ENCODE peak calls at places on chromosomes 11 and 22, in nine cellular contexts. V, W, F, M, K, I, Y, C and H are unnamed samples.

GRCh38 chr11:115463606-115464005 is 40.6 kb downstream of the CADM1 start:
- DNase-seq in V (no peak), I (no peak), W (no peak), C (no peak), K (no peak), M (no peak), F (no peak), Y (no peak), H (no peak)

GRCh38 chr11:23730307-23730998 is 766.4 kb upstream of the LUZP2 start:
- DNase-seq in C (no peak), Y (no peak), W (no peak), F (no peak), K (no peak), I (no peak), V (no peak), M (peak), H (no peak)

GRCh38 chr11:87463486-87464102 is 425.9 kb downstream of the TMEM135 start:
- DNase-seq in C (no peak), M (peak), I (peak), W (no peak), Y (no peak), F (no peak), V (no peak), K (peak), H (peak)

GRCh38 chr11:107593941-107594340 is 3.0 kb downstream of the ELMOD1 start:
- DNase-seq in V (no peak), M (peak), C (no peak), I (no peak), W (no peak), K (no peak), Y (no peak), F (no peak), H (no peak)

GRCh38 chr11:1009371-1009770 is 27.1 kb downstream of the MUC6 start:
- DNase-seq in C (no peak), V (no peak), W (no peak), F (no peak), M (no peak), Y (no peak), I (no peak), K (no peak), H (no peak)

GRCh38 chr11:724063-724732 is 18.2 kb downstream of the EPS8L2 start:
- DNase-seq in Y (no peak), C (no peak), I (no peak), F (no peak), W (no peak), K (no peak), M (peak), V (no peak), H (no peak)

GRCh38 chr11:102225689-102226562 is 91.4 kb upstream of the BIRC3 start:
- DNase-seq in Y (no peak), I (peak), K (no peak), W (no peak), F (no peak), M (no peak), V (peak), C (no peak), H (peak)

GRCh38 chr22:46027219-46028068 is 50.5 kb upstream of the WNT7B start:
- DNase-seq in K (peak), I (no peak), W (no peak), V (no peak), C (peak), M (peak), Y (peak), F (peak), H (no peak)

GRCh38 chr22:42874010-42874409 is 16.9 kb upstream of the ARFGAP3 start:
- DNase-seq in V (no peak), M (no peak), I (no peak), K (no peak), F (no peak), W (no peak), C (no peak), Y (no peak), H (no peak)

GRCh38 chr22:45254789-45255261 is 14.1 kb upstream of the KIAA0930 start:
- DNase-seq in K (no peak), C (no peak), W (no peak), M (no peak), V (no peak), F (no peak), I (no peak), Y (no peak), H (no peak)

GRCh38 chr11:34151916-34152845 is 46.8 kb downstream of the NAT10 start:
- DNase-seq in I (no peak), Y (no peak), K (no peak), W (no peak), C (no peak), M (no peak), V (no peak), F (no peak), H (no peak)
- TF ChIP-seq CTCF in I (no peak), Y (no peak), K (no peak), W (no peak), C (no peak), M (no peak), V (no peak), F (no peak), H (no peak)

GRCh38 chr11:68942751-68943271 is 38.0 kb downstream of the MRGPRD start:
- DNase-seq in M (no peak), C (peak), Y (no peak), I (no peak), K (no peak), V (peak), F (peak), W (no peak), H (no peak)

GRCh38 chr11:68942090-68942620 is 38.5 kb downstream of the IGHMBP2 start:
- DNase-seq in Y (no peak), M (no peak), C (no peak), K (no peak), F (no peak), V (no peak), I (no peak), W (no peak), H (peak)

GRCh38 chr11:68940651-68941323 is 37.1 kb downstream of the IGHMBP2 start:
- DNase-seq in W (no peak), K (no peak), Y (no peak), F (no peak), M (no peak), I (no peak), C (no peak), V (no peak), H (no peak)

GRCh38 chr11:68939583-68940555 is 36.2 kb downstream of the IGHMBP2 start:
- DNase-seq in Y (no peak), K (no peak), C (no peak), M (no peak), I (no peak), V (no peak), F (no peak), W (no peak), H (no peak)

GRCh38 chr11:68941324-68942089 is 37.8 kb downstream of the IGHMBP2 start:
- DNase-seq in Y (no peak), I (no peak), M (no peak), K (no peak), C (no peak), W (no peak), V (no peak), F (peak), H (no peak)
- H3K4me3 ChIP-seq in Y (no peak), I (no peak), M (no peak), K (no peak), C (peak), W (no peak), V (no peak), F (no peak), H (no peak)

DNA sequence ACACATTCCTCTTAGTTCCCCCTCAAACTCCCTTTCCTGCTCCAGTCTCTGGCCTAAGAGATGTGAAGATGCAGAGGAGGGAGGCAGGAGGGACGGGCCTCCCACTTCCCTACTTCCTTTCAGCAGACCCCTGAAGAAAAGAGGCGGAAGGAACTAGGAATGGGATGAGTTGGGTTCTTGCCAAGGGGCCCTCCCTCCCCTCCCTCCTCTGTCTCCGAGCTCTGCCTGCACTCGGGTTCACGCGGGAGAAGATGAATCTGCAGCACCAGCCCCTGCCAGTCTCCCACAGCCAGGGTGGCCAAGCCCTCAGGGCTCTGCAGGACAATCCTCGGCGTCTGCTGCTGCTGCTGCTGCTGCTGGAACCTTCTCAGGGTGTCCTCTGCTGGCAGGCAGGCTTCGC is 24.3 kb upstream of the PKNOX2 start:
- DNase-seq in V (no peak), K (no peak), C (no peak), I (no peak), W (no peak), M (no peak), F (no peak), Y (no peak), H (no peak)
- TF ChIP-seq CTCF in V (no peak), K (no peak), C (no peak), I (no peak), W (no peak), M (peak), F (no peak), Y (no peak), H (no peak)

GRCh38 chr22:40856513-40857308 is at the start of the genes ST13 and XPNPEP3:
- DNase-seq in W (peak), Y (peak), K (peak), C (peak), I (peak), F (peak), V (peak), M (peak), H (peak)

GRCh38 chr22:40853961-40854360 is 2.5 kb downstream of the ST13 start:
- DNase-seq in M (no peak), I (peak), C (no peak), K (no peak), V (no peak), F (no peak), W (no peak), Y (no peak), H (peak)

GRCh38 chr22:40855960-40856512 is 403 bp downstream of the ST13 start:
- DNase-seq in I (peak), M (peak), C (peak), W (no peak), K (peak), F (no peak), Y (no peak), V (peak), H (peak)

GRCh38 chr22:40855104-40855959 is 1.1 kb downstream of the ST13 start:
- DNase-seq in K (no peak), F (peak), W (no peak), C (no peak), Y (no peak), I (peak), V (peak), M (no peak), H (peak)

DNA sequence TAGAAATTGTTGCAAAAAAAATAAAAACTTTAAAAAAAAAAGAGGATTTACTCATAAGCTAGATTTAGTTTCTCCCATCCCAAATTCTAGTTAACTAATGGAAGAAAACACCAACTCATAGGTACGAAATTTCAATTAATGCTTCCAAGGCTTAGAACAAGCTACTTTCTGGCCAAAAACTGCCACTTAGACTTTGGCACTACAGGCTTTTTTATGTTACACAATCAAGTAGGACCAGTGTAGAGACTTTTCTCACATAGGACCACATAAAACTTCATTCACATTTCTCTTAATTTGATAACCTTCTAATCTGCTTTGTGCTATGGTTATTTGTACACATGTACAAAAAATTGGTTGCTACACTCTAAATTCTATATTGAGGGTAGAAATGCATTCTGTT is 3.1 kb downstream of the ST13 start:
- DNase-seq in I (no peak), M (no peak), K (no peak), V (no peak), F (no peak), W (no peak), C (no peak), Y (no peak), H (no peak)
- H3K4me3 ChIP-seq in I (no peak), M (no peak), K (no peak), V (no peak), F (peak), W (no peak), C (no peak), Y (no peak), H (no peak)

GRCh38 chr22:25908755-25909154 is 166.8 kb downstream of the MYO18B start:
- DNase-seq in K (no peak), F (no peak), W (no peak), V (no peak), I (no peak), M (no peak), C (no peak), Y (no peak), H (no peak)
- TF ChIP-seq CTCF in K (no peak), F (no peak), W (no peak), V (no peak), I (no peak), M (no peak), C (no peak), Y (no peak), H (no peak)

DNA sequence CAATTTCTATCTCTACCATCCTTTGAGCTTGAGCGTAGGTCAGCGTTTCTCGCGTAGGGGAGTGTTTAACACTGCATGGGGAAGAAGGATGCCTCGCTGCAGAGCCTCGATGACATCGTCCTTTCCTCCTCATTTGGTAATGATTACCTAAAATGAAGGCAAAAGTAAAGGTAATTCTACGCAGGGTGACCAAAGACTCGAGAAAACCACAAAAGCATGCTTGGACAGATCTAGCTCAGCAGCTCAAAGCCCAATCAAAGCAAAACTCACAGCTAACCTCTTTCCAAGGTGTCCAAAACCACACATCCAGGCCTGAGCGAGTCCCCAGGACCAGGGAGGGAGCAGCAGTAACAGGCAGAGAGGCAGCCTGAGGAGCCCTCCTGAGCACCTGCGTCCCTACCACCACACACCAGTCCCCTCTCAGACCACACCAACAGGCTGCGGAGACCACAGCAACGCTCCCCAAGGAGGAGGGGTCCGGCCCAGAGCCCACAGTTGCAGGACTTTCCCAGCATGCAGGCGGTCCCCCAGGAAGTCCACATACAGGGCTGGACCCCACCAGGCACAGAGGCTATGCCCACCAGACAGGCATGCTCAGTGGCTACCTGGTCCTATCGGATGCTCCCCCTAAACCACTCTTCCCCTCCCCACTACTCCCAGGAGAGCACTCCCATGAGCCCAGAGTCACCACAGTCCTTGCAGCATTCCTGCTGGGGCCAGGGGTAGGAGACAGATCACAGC is 3.3 kb downstream of the BRD1 start:
- DNase-seq in V (no peak), M (no peak), F (no peak), I (peak), W (no peak), K (no peak), Y (no peak), C (no peak), H (no peak)
- H3K4me3 ChIP-seq in V (no peak), M (no peak), F (no peak), I (no peak), W (no peak), K (no peak), Y (no peak), C (peak), H (no peak)

DNA sequence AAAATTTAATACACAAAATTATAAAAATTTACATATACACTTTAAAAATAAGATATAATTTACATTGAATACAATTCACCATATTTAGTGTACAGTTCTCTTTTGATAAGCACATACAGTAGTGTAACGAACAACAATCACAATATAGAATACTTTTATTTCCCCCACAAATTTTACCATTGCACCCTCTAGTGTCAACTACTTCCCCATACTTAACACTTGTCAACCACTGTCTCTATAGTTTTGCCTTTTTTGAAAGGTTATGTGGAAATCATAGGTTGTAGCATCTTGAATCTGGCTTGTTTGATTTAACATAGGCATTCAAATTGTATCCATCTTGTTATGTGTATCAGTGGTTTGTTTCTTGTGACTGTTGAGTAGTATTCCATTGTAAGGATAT is 21.3 kb upstream of the PANX1 start:
- DNase-seq in K (no peak), Y (no peak), I (no peak), M (peak), F (no peak), V (peak), C (no peak), W (no peak), H (no peak)
- TF ChIP-seq CTCF in K (no peak), Y (no peak), I (peak), M (peak), F (no peak), V (peak), C (no peak), W (peak), H (peak)

GRCh38 chr11:67355794-67356550 is 2.6 kb upstream of the POLD4 start:
- DNase-seq in C (peak), F (no peak), M (no peak), K (no peak), Y (no peak), W (no peak), V (no peak), I (no peak), H (no peak)

GRCh38 chr11:67356551-67356866 is 3.2 kb upstream of the POLD4 start:
- DNase-seq in F (no peak), K (no peak), I (no peak), M (no peak), Y (no peak), C (no peak), W (no peak), V (no peak), H (no peak)

GRCh38 chr11:67357831-67358555 is 4.6 kb upstream of the POLD4 start:
- DNase-seq in M (no peak), K (no peak), F (no peak), I (peak), W (no peak), C (no peak), V (peak), Y (no peak), H (peak)

GRCh38 chr11:67355023-67355793 is 1.9 kb upstream of the POLD4 start:
- DNase-seq in W (no peak), Y (no peak), K (no peak), M (no peak), C (peak), V (no peak), I (no peak), F (peak), H (no peak)

DNA sequence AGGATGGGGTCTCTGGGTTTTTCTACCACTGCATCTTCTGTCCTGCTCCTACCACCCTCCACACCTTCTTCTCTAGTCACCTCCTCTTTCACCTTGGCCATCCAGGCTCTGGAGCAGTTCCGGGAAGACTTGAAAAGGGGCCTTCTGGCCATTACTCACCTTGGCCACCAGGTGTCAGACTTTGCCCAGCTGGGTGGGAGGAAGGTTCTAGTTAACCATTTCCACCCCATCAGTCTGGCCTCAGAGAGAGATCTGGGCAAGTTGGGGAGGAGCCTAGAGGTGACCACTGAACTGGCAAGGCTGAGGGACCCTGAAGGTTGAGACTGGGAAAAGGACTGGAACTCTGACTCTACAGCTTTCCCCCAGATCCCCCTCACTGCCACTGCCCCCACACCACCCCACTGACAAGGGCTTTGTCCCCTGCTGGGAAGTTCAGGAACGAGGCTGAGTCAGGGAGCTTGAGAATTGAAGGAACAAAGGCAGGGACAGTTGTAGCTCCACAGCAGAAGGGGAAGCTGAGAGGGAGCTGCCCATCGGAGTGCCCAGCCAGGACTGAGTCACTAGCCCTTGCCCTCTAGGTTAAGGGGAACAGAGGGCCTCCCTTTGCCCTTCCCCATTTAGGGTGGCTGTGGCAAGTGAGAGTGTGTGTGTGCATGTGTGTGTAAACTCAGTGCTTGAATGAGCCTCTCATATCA is 3.7 kb upstream of the POLD4 start:
- DNase-seq in Y (peak), I (peak), V (peak), F (peak), M (peak), W (no peak), C (peak), K (peak), H (peak)
- H3K4me3 ChIP-seq in Y (no peak), I (no peak), V (no peak), F (no peak), M (no peak), W (no peak), C (no peak), K (peak), H (no peak)